ENCODE peak calls at places on chromosomes 16 and 17, in seven cellular contexts. One of them, this sample, is unnamed.

GRCh38 chr17:17666111-17666714 is 15.0 kb upstream of the RAI1 start:
- DNase-seq in aorta: no peak
- DNase-seq in heart left ventricle: no peak
- DNase-seq in tibial artery: no peak
- DNase-seq in pancreas: peak; percentile 44
- DNase-seq in right cardiac atrium: no peak
- DNase-seq in body of pancreas: no peak
- DNase-seq in this sample: peak; percentile 63

GRCh38 chr16:21101631-21102420 is 48.8 kb downstream of the DNAH3 start:
- DNase-seq in aorta: no peak
- DNase-seq in heart left ventricle: peak; percentile 13
- DNase-seq in tibial artery: no peak
- DNase-seq in pancreas: peak; percentile 57
- DNase-seq in right cardiac atrium: peak; percentile 70
- DNase-seq in body of pancreas: no peak
- DNase-seq in this sample: peak; percentile 32

GRCh38 chr17:48834973-48835372 is 4.1 kb downstream of the CALCOCO2 start:
- DNase-seq in aorta: no peak
- DNase-seq in heart left ventricle: no peak
- DNase-seq in tibial artery: no peak
- DNase-seq in pancreas: no peak
- DNase-seq in right cardiac atrium: no peak
- DNase-seq in body of pancreas: no peak
- DNase-seq in this sample: no peak

GRCh38 chr16:24075929-24076716 is 180.0 kb upstream of the CACNG3 start:
- DNase-seq in aorta: no peak
- DNase-seq in heart left ventricle: no peak
- DNase-seq in tibial artery: no peak
- DNase-seq in pancreas: no peak
- DNase-seq in right cardiac atrium: no peak
- DNase-seq in body of pancreas: no peak
- DNase-seq in this sample: peak; percentile 27

GRCh38 chr17:69516911-69517310 is 102.4 kb downstream of the MAP2K6 start:
- DNase-seq in aorta: no peak
- DNase-seq in heart left ventricle: no peak
- DNase-seq in tibial artery: no peak
- DNase-seq in pancreas: no peak
- DNase-seq in right cardiac atrium: no peak
- DNase-seq in body of pancreas: no peak
- DNase-seq in this sample: peak; percentile 61

GRCh38 chr17:29151567-29151966 is 28.6 kb downstream of the MYO18A start:
- DNase-seq in aorta: no peak
- DNase-seq in heart left ventricle: no peak
- DNase-seq in tibial artery: no peak
- DNase-seq in pancreas: no peak
- DNase-seq in right cardiac atrium: peak; percentile 36
- DNase-seq in body of pancreas: no peak
- DNase-seq in this sample: no peak

GRCh38 chr17:67980456-67980855 is 15.8 kb downstream of the C17orf58 start:
- DNase-seq in aorta: no peak
- DNase-seq in heart left ventricle: no peak
- DNase-seq in tibial artery: peak; percentile 31
- DNase-seq in pancreas: no peak
- DNase-seq in right cardiac atrium: no peak
- DNase-seq in body of pancreas: no peak
- DNase-seq in this sample: no peak

GRCh38 chr17:44115585-44116415 is 7.6 kb downstream of the HDAC5 start:
- DNase-seq in aorta: no peak
- DNase-seq in heart left ventricle: no peak
- DNase-seq in tibial artery: no peak
- DNase-seq in pancreas: peak; percentile 65
- DNase-seq in right cardiac atrium: peak; percentile 72
- DNase-seq in body of pancreas: no peak
- DNase-seq in this sample: no peak

GRCh38 chr17:29383687-29384086 is 6.5 kb upstream of the TAOK1 start:
- DNase-seq in aorta: no peak
- DNase-seq in heart left ventricle: no peak
- DNase-seq in tibial artery: no peak
- DNase-seq in pancreas: no peak
- DNase-seq in right cardiac atrium: no peak
- DNase-seq in body of pancreas: no peak
- DNase-seq in this sample: no peak

GRCh38 chr16:825298-826061 is 24.9 kb upstream of the GNG13 start:
- DNase-seq in aorta: no peak
- DNase-seq in heart left ventricle: no peak
- DNase-seq in tibial artery: no peak
- DNase-seq in pancreas: no peak
- DNase-seq in right cardiac atrium: peak; percentile 76
- DNase-seq in body of pancreas: no peak
- DNase-seq in this sample: no peak

GRCh38 chr16:75379911-75380847 is 53.1 kb downstream of the CFDP1 start:
- DNase-seq in aorta: no peak
- DNase-seq in heart left ventricle: no peak
- DNase-seq in tibial artery: no peak
- DNase-seq in pancreas: no peak
- DNase-seq in right cardiac atrium: peak; percentile 49
- DNase-seq in body of pancreas: peak; percentile 20
- DNase-seq in this sample: peak; percentile 84

GRCh38 chr16:73154063-73154870 is 106.3 kb upstream of the ZFHX3 start:
- DNase-seq in aorta: peak; percentile 82
- DNase-seq in heart left ventricle: peak; percentile 56
- DNase-seq in tibial artery: peak; percentile 77
- DNase-seq in pancreas: no peak
- DNase-seq in right cardiac atrium: peak; percentile 72
- DNase-seq in body of pancreas: peak; percentile 71
- DNase-seq in this sample: no peak

GRCh38 chr16:23124315-23124714 is 24.9 kb downstream of the USP31 start:
- DNase-seq in aorta: no peak
- DNase-seq in heart left ventricle: no peak
- DNase-seq in tibial artery: no peak
- DNase-seq in pancreas: no peak
- DNase-seq in right cardiac atrium: no peak
- DNase-seq in body of pancreas: no peak
- DNase-seq in this sample: no peak

GRCh38 chr17:60039096-60039495 is 39.6 kb downstream of the HEATR6 start:
- DNase-seq in aorta: no peak
- DNase-seq in heart left ventricle: no peak
- DNase-seq in tibial artery: no peak
- DNase-seq in pancreas: no peak
- DNase-seq in right cardiac atrium: no peak
- DNase-seq in body of pancreas: no peak
- DNase-seq in this sample: no peak

GRCh38 chr16:49638696-49639629 is 216.9 kb downstream of the ZNF423 start:
- DNase-seq in aorta: no peak
- DNase-seq in heart left ventricle: peak; percentile 39
- DNase-seq in tibial artery: no peak
- DNase-seq in pancreas: peak; percentile 45
- DNase-seq in right cardiac atrium: peak; percentile 83
- DNase-seq in body of pancreas: peak; percentile 8
- DNase-seq in this sample: no peak

GRCh38 chr17:1640329-1641064 is 5.0 kb downstream of the SCARF1 start:
- DNase-seq in aorta: no peak
- DNase-seq in heart left ventricle: no peak
- DNase-seq in tibial artery: no peak
- DNase-seq in pancreas: peak; percentile 72
- DNase-seq in right cardiac atrium: no peak
- DNase-seq in body of pancreas: no peak
- DNase-seq in this sample: no peak

GRCh38 chr17:41340934-41341861 is 9.4 kb downstream of the KRT33A start:
- DNase-seq in aorta: no peak
- DNase-seq in heart left ventricle: no peak
- DNase-seq in tibial artery: no peak
- DNase-seq in pancreas: no peak
- DNase-seq in right cardiac atrium: no peak
- DNase-seq in body of pancreas: no peak
- DNase-seq in this sample: no peak

GRCh38 chr16:30521476-30521872 is 4.9 kb downstream of the ZNF768 start:
- DNase-seq in aorta: no peak
- DNase-seq in heart left ventricle: no peak
- DNase-seq in tibial artery: no peak
- DNase-seq in pancreas: no peak
- DNase-seq in right cardiac atrium: no peak
- DNase-seq in body of pancreas: no peak
- DNase-seq in this sample: no peak

DNA sequence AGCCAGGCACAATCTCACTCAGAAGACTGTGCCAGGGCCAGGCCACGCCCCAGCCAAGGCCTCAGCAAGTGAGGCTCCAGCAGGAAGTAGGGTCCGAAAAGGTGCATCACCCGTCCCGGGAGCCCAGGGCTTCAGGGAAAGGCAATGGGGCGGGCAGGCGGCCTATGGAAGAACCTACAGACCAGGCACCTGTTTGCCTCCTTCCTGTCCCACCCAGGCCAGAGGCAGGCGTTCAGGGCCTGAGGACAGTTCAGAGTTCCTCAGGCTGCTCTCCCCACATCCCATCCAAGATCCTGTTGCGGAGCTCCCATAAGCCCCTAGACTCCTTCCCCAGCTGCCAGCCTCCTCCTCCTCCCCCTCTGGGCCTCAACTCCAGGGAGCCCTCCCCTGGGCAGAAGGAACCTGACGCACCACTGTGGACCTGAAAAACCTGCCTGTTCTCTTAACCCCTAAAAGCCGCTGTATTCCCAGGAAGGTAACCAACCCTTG is 2.3 kb downstream of the CLUH start:
- DNase-seq in aorta: peak; percentile 60
- DNase-seq in heart left ventricle: no peak
- DNase-seq in tibial artery: peak; percentile 83
- DNase-seq in pancreas: peak; percentile 83
- DNase-seq in right cardiac atrium: peak; percentile 71
- DNase-seq in body of pancreas: peak; percentile 91
- DNase-seq in this sample: peak; percentile 68
- H3K4me1 ChIP-seq in aorta: no peaks in the 10 kb centered on the region
- H3K4me1 ChIP-seq in heart left ventricle: peaks cover 62% of the 10 kb centered on the region
- H3K4me1 ChIP-seq in tibial artery: peaks cover 50% of the 10 kb centered on the region
- H3K4me1 ChIP-seq in pancreas: peaks cover 34% of the 10 kb centered on the region
- H3K4me1 ChIP-seq in right cardiac atrium: peaks cover 7% of the 10 kb centered on the region
- H3K4me1 ChIP-seq in body of pancreas: peaks cover 63% of the 10 kb centered on the region
- H3K4me1 ChIP-seq in this sample: peaks cover 35% of the 10 kb centered on the region

GRCh38 chr17:78128616-78129384 is at the start of gene TMC6:
- DNase-seq in aorta: peak; percentile 48
- DNase-seq in heart left ventricle: peak; percentile 62
- DNase-seq in tibial artery: no peak
- DNase-seq in pancreas: peak; percentile 84
- DNase-seq in right cardiac atrium: peak; percentile 84
- DNase-seq in body of pancreas: peak; percentile 82
- DNase-seq in this sample: peak; percentile 86

GRCh38 chr17:78130439-78131101 is at the start of gene TMC8:
- DNase-seq in aorta: no peak
- DNase-seq in heart left ventricle: no peak
- DNase-seq in tibial artery: no peak
- DNase-seq in pancreas: peak; percentile 58
- DNase-seq in right cardiac atrium: peak; percentile 78
- DNase-seq in body of pancreas: peak; percentile 53
- DNase-seq in this sample: peak; percentile 93

GRCh38 chr17:78130080-78130438 is 512 bp upstream of the TMC8 start:
- DNase-seq in aorta: no peak
- DNase-seq in heart left ventricle: no peak
- DNase-seq in tibial artery: no peak
- DNase-seq in pancreas: no peak
- DNase-seq in right cardiac atrium: no peak
- DNase-seq in body of pancreas: no peak
- DNase-seq in this sample: peak; percentile 40

GRCh38 chr17:78127888-78128615 is 503 bp downstream of the TMC6 start:
- DNase-seq in aorta: no peak
- DNase-seq in heart left ventricle: no peak
- DNase-seq in tibial artery: no peak
- DNase-seq in pancreas: no peak
- DNase-seq in right cardiac atrium: peak; percentile 69
- DNase-seq in body of pancreas: peak; percentile 43
- DNase-seq in this sample: peak; percentile 40

DNA sequence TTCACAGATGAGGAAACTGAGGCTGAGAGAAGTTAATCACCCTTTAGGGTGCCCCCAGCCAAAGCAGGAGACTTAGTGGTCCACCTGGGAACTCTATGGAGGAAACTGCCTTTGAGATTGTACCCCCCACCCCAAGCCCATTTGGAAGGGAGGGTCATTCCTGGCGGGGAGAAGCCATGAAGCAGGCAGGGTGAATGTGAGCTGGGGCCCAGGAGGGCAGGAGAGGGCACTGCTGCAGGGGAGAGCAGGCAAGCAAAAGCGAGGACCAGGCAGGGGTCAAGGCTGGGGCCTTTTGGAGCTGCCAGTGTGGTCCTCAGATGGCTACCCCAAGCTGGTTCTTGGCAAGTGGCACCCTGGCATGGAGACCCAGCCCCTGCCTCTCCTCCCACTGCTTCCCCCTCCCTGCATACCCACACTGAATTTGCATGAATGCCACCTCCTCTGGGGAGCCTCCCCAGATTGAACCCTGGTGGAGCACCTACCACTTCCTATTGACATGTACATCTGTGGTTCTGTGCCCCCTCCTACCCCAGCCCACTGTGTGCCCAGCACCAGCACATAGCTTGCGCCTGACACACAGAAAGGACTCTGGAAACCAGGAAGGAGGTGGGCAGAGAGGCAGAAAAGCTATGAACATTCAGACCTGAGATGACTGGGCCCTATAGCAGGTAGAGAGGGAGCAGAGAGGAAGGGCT is 977 bp upstream of the TMC6 start:
- DNase-seq in aorta: no peak
- DNase-seq in heart left ventricle: no peak
- DNase-seq in tibial artery: no peak
- DNase-seq in pancreas: peak; percentile 54
- DNase-seq in right cardiac atrium: no peak
- DNase-seq in body of pancreas: no peak
- DNase-seq in this sample: peak; percentile 57
- H3K4me3 ChIP-seq in aorta: no peak overlapping the region
- H3K4me3 ChIP-seq in heart left ventricle: peak overlapping the region; percentile 87
- H3K4me3 ChIP-seq in tibial artery: no peak overlapping the region
- H3K4me3 ChIP-seq in pancreas: no peak overlapping the region
- H3K4me3 ChIP-seq in right cardiac atrium: no peak overlapping the region
- H3K4me3 ChIP-seq in body of pancreas: no peak overlapping the region
- H3K4me3 ChIP-seq in this sample: peak overlapping the region; percentile 81

DNA sequence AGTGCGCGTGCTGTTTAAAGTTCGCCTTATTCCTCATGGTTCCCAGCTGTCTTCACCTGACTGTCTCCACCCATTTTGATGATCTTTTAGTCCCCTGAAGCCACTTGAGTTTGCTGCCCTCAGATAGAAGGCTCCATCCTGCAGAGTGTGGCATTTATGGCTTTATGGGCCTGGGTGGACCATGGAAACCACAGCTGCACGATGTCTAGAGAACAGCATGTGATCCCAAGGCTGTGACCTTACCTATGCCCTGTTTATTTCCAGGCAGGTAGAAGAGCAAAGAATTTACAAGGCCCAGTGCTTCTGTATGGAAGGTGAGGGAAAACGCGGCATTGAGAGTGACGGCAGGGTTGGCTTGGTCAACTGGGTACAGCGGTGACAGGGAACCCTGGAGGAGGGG is 356.9 kb downstream of the SLC39A11 start:
- DNase-seq in aorta: no peak
- DNase-seq in heart left ventricle: no peak
- DNase-seq in tibial artery: no peak
- DNase-seq in pancreas: no peak
- DNase-seq in right cardiac atrium: no peak
- DNase-seq in body of pancreas: no peak
- DNase-seq in this sample: no peak
- H3K4me1 ChIP-seq in aorta: no peaks in the 10 kb centered on the region
- H3K4me1 ChIP-seq in heart left ventricle: no peaks in the 10 kb centered on the region
- H3K4me1 ChIP-seq in tibial artery: no peaks in the 10 kb centered on the region
- H3K4me1 ChIP-seq in pancreas: no peaks in the 10 kb centered on the region
- H3K4me1 ChIP-seq in right cardiac atrium: no peaks in the 10 kb centered on the region
- H3K4me1 ChIP-seq in body of pancreas: no peaks in the 10 kb centered on the region
- H3K4me1 ChIP-seq in this sample: peaks cover 13% of the 10 kb centered on the region

GRCh38 chr17:74739227-74739831 is 2.3 kb downstream of the RAB37 start:
- DNase-seq in aorta: peak; percentile 21
- DNase-seq in heart left ventricle: no peak
- DNase-seq in tibial artery: no peak
- DNase-seq in pancreas: no peak
- DNase-seq in right cardiac atrium: no peak
- DNase-seq in body of pancreas: no peak
- DNase-seq in this sample: no peak
- H3K4me3 ChIP-seq in aorta: no peak overlapping the region
- H3K4me3 ChIP-seq in heart left ventricle: peak overlapping the region; percentile 59
- H3K4me3 ChIP-seq in tibial artery: no peak overlapping the region
- H3K4me3 ChIP-seq in pancreas: no peak overlapping the region
- H3K4me3 ChIP-seq in right cardiac atrium: no peak overlapping the region
- H3K4me3 ChIP-seq in body of pancreas: no peak overlapping the region
- H3K4me3 ChIP-seq in this sample: no peak overlapping the region